ENCODE peak calls at places on chromosome 22, in six cellular contexts. T is IMR-90, Q is testis, M is uterus, H is mammary epithelial cell, B is fibroblast of lung. Z is an unnamed sample.

GRCh38 chr22:43186272-43187170 is at the start of gene TTLL12:
- DNase-seq in T (peak), M (no peak), Q (peak), B (peak), H (peak), Z (peak)

GRCh38 chr22:28435271-28435825 is 244.3 kb downstream of the TTC28 start:
- DNase-seq in M (no peak), H (peak), B (no peak), Q (no peak), T (no peak), Z (no peak)

GRCh38 chr22:21917206-21917958 is 35.3 kb downstream of the PPM1F start:
- DNase-seq in M (no peak), T (no peak), Q (peak), H (no peak), B (peak), Z (no peak)

GRCh38 chr22:42500164-42500835 is 19.3 kb downstream of the RRP7A start:
- DNase-seq in M (peak), B (peak), Q (peak), T (peak), H (peak), Z (peak)

GRCh38 chr22:25449781-25450317 is 114.6 kb upstream of the GRK3 start:
- DNase-seq in H (peak), B (peak), Q (no peak), T (no peak), M (no peak), Z (peak)

GRCh38 chr22:17978027-17978426 is 46.3 kb downstream of the MICAL3 start:
- DNase-seq in H (no peak), M (no peak), Q (no peak), T (no peak), B (no peak), Z (no peak)

GRCh38 chr22:35754761-35755160 is 37.1 kb downstream of the APOL5 start:
- DNase-seq in B (no peak), M (no peak), H (peak), T (no peak), Q (no peak), Z (no peak)

GRCh38 chr22:29031236-29031982 is 30.2 kb downstream of the C22orf31 start:
- DNase-seq in T (peak), M (peak), B (peak), H (peak), Q (peak), Z (peak)

GRCh38 chr22:17489101-17489500 is 74.2 kb upstream of the SLC25A18 start:
- DNase-seq in Q (no peak), H (no peak), M (no peak), T (no peak), B (no peak), Z (no peak)

GRCh38 chr22:25111579-25112517 is 87.8 kb upstream of the CRYBB3 start:
- DNase-seq in B (no peak), H (no peak), T (no peak), Q (peak), M (no peak), Z (no peak)

GRCh38 chr22:27534720-27535125 is 266.8 kb downstream of the MN1 start:
- DNase-seq in M (no peak), B (peak), H (no peak), Q (no peak), T (peak), Z (peak)

GRCh38 chr22:22099833-22100812 is 117.5 kb upstream of the TOP3B start:
- DNase-seq in H (no peak), Q (no peak), B (no peak), T (peak), M (no peak), Z (peak)

GRCh38 chr22:38850941-38851849 is 7.4 kb upstream of the NPTXR start:
- DNase-seq in B (peak), H (peak), Q (no peak), T (peak), M (no peak), Z (peak)

GRCh38 chr22:38697055-38697980 is 3.4 kb downstream of the JOSD1 start:
- DNase-seq in H (no peak), B (peak), T (peak), Q (no peak), M (no peak), Z (peak)

GRCh38 chr22:43088979-43089717 is at the start of gene TTLL1:
- DNase-seq in Q (peak), H (peak), B (peak), T (peak), M (peak), Z (peak)

GRCh38 chr22:35347462-35347861 is 33.4 kb upstream of the HMOX1 start:
- DNase-seq in M (no peak), H (no peak), T (no peak), B (no peak), Q (no peak), Z (no peak)

GRCh38 chr22:49325531-49326395 is 501.9 kb downstream of the BRD1 start:
- DNase-seq in H (no peak), Q (peak), M (no peak), B (no peak), T (no peak), Z (no peak)

GRCh38 chr22:21760640-21761039 is 25.0 kb upstream of the YPEL1 start:
- DNase-seq in Q (no peak), M (no peak), H (peak), B (peak), T (peak), Z (peak)

GRCh38 chr22:24471570-24471969 is 23.6 kb upstream of the UPB1 start:
- DNase-seq in M (peak), Q (peak), T (peak), B (peak), H (no peak), Z (peak)

GRCh38 chr22:29343313-29343805 is 27.9 kb upstream of the RASL10A start:
- DNase-seq in H (no peak), Q (no peak), M (no peak), T (peak), B (peak), Z (peak)

GRCh38 chr22:31230871-31231621 is 18.9 kb downstream of the LIMK2 start:
- DNase-seq in T (peak), B (peak), Q (peak), M (peak), H (peak), Z (peak)

GRCh38 chr22:29359469-29359868 is 28.9 kb downstream of the AP1B1 start:
- DNase-seq in T (peak), Q (peak), H (no peak), M (peak), B (peak), Z (peak)

GRCh38 chr22:29200901-29201300 is 4.8 kb upstream of the EMID1 start:
- DNase-seq in M (no peak), Q (no peak), H (no peak), T (no peak), B (no peak), Z (no peak)

GRCh38 chr22:30250713-30251267 is 4.2 kb upstream of the LIF start:
- DNase-seq in M (no peak), Q (no peak), B (peak), H (peak), T (peak), Z (peak)

GRCh38 chr22:23243006-23243573 is 62.8 kb downstream of the BCR start:
- DNase-seq in H (no peak), Q (no peak), M (no peak), T (no peak), B (peak), Z (no peak)

GRCh38 chr22:39153220-39153860 is 860 bp upstream of the CBX7 start:
- DNase-seq in B (no peak), Q (no peak), H (no peak), T (no peak), M (no peak), Z (no peak)

GRCh38 chr22:38240734-38241252 is 32.0 kb downstream of the TMEM184B start:
- DNase-seq in H (peak), M (no peak), Q (no peak), T (peak), B (peak), Z (peak)

GRCh38 chr22:41699264-41700104 is at the start of gene MEI1:
- DNase-seq in T (peak), B (peak), M (peak), Q (peak), H (peak), Z (peak)

GRCh38 chr22:23179381-23180294 is 671 bp upstream of the BCR start:
- DNase-seq in M (peak), H (peak), Q (peak), B (no peak), T (no peak), Z (no peak)

GRCh38 chr22:42282252-42282942 is 11.9 kb upstream of the TCF20 start:
- DNase-seq in M (no peak), T (no peak), Q (no peak), H (no peak), B (no peak), Z (no peak)

GRCh38 chr22:31891366-31892079 is 52.8 kb upstream of the YWHAH start:
- DNase-seq in T (peak), B (peak), M (no peak), Q (no peak), H (no peak), Z (no peak)

GRCh38 chr22:31530816-31531180 is 34.5 kb downstream of the SFI1 start:
- DNase-seq in T (no peak), B (peak), Q (no peak), H (no peak), M (no peak), Z (peak)

GRCh38 chr22:44337658-44338004 is 24.9 kb upstream of the SHISAL1 start:
- DNase-seq in H (peak), Q (peak), B (peak), T (peak), M (peak), Z (peak)

GRCh38 chr22:44338183-44338812 is 25.5 kb upstream of the SHISAL1 start:
- DNase-seq in B (no peak), Q (no peak), H (no peak), T (no peak), M (no peak), Z (no peak)

GRCh38 chr22:44338906-44339305 is 26.2 kb upstream of the SHISAL1 start:
- DNase-seq in H (no peak), M (no peak), Q (no peak), B (no peak), T (no peak), Z (no peak)

GRCh38 chr22:44335903-44336803 is 23.4 kb upstream of the SHISAL1 start:
- DNase-seq in T (no peak), M (no peak), B (no peak), Q (no peak), H (no peak), Z (no peak)

DNA sequence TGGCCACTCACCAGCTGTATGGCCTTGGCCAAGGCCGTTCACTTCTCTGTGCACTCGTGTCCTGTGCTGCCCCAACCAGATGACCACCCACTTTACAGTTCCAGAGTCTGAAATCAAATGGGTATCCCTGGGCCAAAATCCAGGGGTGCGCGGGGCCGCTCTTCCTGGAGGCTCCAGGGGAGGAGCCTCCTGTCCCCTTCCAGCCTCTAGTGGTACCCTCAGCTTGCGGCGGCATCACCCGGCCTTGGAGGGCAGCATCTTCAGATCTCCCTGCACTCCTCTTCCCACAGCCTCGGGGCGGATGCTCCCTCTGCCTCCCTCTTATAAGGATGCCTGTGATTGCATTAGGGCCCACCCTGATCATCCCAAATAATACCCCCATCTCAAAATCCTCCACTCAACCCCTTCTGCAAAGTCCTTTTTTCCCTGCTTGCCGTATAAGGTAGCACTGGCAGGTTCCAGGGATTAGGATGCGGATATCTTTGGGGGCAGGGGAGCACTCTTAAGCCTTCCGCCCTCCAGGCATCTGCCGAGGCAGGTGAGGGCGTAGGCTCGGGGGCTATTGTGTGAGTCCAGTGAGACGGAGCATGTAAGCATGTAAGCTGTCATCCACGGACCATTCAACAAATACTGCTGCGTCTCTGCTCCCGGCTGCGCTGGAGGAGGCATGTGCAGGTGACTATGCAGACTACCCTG is 24.4 kb upstream of the SHISAL1 start:
- DNase-seq in Q (no peak), H (no peak), B (no peak), M (no peak), T (no peak), Z (no peak)
- H3K4me3 ChIP-seq in Q (no peak), H (no peak), B (no peak), M (no peak), T (no peak), Z (no peak)

DNA sequence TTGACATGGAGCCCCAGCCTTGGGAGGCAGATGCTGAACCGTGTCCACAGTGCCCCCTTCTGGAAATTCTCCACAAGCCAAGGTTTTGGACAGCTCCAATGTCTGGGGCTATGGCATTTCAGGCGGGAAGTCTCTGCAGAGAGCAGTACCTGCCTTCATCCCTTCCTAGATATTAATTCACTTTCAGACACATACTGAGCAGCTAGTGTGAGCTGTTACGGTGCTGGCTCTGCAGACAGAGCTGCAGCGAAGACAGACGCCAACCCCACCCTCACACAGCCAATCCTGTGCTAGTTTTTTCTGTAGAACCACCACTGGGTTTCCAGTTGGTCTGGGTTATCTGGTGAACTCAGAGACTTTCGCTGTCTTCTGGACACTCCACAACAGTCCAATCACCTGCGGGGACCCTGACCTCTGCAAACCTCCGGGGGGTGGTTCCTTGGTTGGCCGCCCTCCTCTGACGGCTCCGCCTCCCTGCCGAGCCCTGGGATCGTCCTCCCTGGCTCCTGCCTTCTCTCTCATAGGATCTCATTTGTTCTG is 9.1 kb downstream of the LMF2 start:
- DNase-seq in Q (peak), H (peak), B (peak), T (peak), M (no peak), Z (peak)
- H3K4me3 ChIP-seq in Q (no peak), H (no peak), B (no peak), T (no peak), M (no peak), Z (no peak)

DNA sequence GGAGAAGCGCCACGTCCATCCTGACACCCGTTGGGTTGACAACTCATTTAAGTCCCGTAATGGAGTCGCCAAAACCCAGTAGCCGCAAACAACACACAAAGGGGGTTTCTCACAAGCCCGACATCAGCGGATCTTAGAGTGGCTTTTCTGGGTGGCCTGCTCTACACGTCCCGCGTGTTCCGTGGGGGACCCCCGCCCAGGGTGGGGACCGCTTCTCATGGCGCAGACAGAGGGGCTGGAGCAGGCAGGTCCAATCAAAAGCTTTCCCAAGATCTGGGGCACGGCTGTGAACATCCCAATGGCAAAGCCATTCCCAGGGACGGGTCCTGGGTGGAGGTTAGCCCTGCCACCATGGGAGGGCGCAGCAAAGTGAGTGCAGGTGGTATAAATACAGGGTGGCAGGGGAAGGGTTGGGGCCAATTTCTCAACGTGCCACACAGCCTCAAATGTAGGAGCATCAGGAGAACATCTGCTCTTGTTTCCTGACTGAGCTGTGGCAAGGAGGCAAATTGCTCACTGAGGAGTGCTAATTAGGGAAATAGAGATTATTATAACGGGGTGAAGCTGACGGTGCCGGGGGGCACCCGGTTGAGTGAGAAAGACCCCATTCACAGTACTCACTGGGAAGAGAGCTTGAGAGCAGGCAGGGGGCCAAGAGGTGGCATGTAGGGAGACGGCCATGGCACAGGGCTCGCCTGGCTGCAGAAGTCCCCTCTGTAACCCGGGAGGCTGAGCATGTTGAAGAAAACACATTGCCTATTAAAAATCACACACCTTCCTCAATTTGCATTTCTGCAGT is 1447.2 kb downstream of the TBC1D22A start:
- DNase-seq in T (no peak), M (no peak), H (no peak), B (no peak), Q (no peak), Z (no peak)
- H3K4me3 ChIP-seq in T (no peak), M (no peak), H (no peak), B (no peak), Q (no peak), Z (no peak)

GRCh38 chr22:20234760-20235452 is 33.2 kb downstream of the RTN4R start:
- DNase-seq in Q (no peak), M (no peak), T (no peak), H (no peak), B (no peak), Z (no peak)
- H3K4me3 ChIP-seq in Q (no peak), M (no peak), T (no peak), H (no peak), B (no peak), Z (no peak)

GRCh38 chr22:46077669-46078099 is 72.6 kb upstream of the PPARA start:
- DNase-seq in T (no peak), H (peak), Q (peak), B (peak), M (peak), Z (no peak)
- H3K4me3 ChIP-seq in T (no peak), H (peak), Q (peak), B (peak), M (peak), Z (no peak)

Z was measured in cardiac fibroblast.